ENCODE peak calls at places on chromosome 18, in four cellular contexts. X is iris pigment epithelial cell, A is uterus, U is AG10803. W is an unnamed sample.

GRCh38 chr18:35215026-35215425 is 25.8 kb upstream of the ZNF397 start:
- DNase-seq in U (no peak), X (no peak), A (no peak), W (no peak)

GRCh38 chr18:35322486-35323258 is 21.5 kb downstream of the ZNF24 start:
- DNase-seq in X (no peak), U (no peak), A (no peak), W (no peak)

GRCh38 chr18:49162226-49162848 is 211.6 kb upstream of the SMAD7 start:
- DNase-seq in X (no peak), U (no peak), A (no peak), W (no peak)

GRCh38 chr18:55544028-55544427 is 44.0 kb downstream of the TCF4 start:
- DNase-seq in A (no peak), U (no peak), X (no peak), W (no peak)

GRCh38 chr18:62325806-62326645 is 916 bp downstream of the TNFRSF11A start:
- DNase-seq in X (no peak), U (peak; percentile 1), A (no peak), W (no peak)

GRCh38 chr18:8895987-8896619 is 190.7 kb downstream of the MTCL1 start:
- DNase-seq in U (peak; percentile 99), X (peak; percentile 67), A (no peak), W (no peak)

GRCh38 chr18:51361130-51361860 is 163.8 kb upstream of the MEX3C start:
- DNase-seq in X (no peak), U (no peak), A (no peak), W (peak; percentile 25)

GRCh38 chr18:47919916-47920315 is 10.5 kb downstream of the SMAD2 start:
- DNase-seq in U (no peak), A (no peak), X (no peak), W (no peak)

GRCh38 chr18:74598350-74599001 is 806 bp downstream of the ZNF407 start:
- DNase-seq in X (peak; percentile 59), U (peak; percentile 17), A (peak; percentile 34), W (peak; percentile 34)

GRCh38 chr18:13258792-13259385 is 40.3 kb downstream of the LDLRAD4 start:
- DNase-seq in U (peak; percentile 50), X (no peak), A (no peak), W (no peak)

GRCh38 chr18:11387880-11388279 is 221.5 kb upstream of the SLC35G4 start:
- DNase-seq in A (no peak), X (peak; percentile 18), U (peak; percentile 37), W (peak; percentile 54)

GRCh38 chr18:62485684-62486083 is 37.1 kb upstream of the ZCCHC2 start:
- DNase-seq in A (peak; percentile 23), U (peak; percentile 62), X (peak; percentile 93), W (no peak)

GRCh38 chr18:37261988-37262387 is 303.6 kb downstream of the CELF4 start:
- DNase-seq in U (no peak), A (no peak), X (no peak), W (no peak)

GRCh38 chr18:49464718-49465598 is 4.5 kb upstream of the DYM start:
- DNase-seq in X (peak; percentile 26), U (no peak), A (no peak), W (no peak)

GRCh38 chr18:48052845-48053244 is 122.4 kb upstream of the SMAD2 start:
- DNase-seq in U (no peak), A (no peak), X (no peak), W (no peak)

GRCh38 chr18:31741096-31741735 is 19.5 kb downstream of the SLC25A52 start:
- DNase-seq in A (peak; percentile 42), X (peak; percentile 25), U (peak; percentile 33), W (no peak)

GRCh38 chr18:62781893-62782292 is 66.6 kb downstream of the PHLPP1 start:
- DNase-seq in X (peak; percentile 95), A (peak; percentile 88), U (peak; percentile 98), W (peak; percentile 58)

GRCh38 chr18:55452123-55452611 is 135.8 kb downstream of the TCF4 start:
- DNase-seq in X (no peak), U (peak; percentile 72), A (peak; percentile 31), W (peak; percentile 29)

GRCh38 chr18:79577451-79578395 is 101.9 kb upstream of the CTDP1 start:
- DNase-seq in A (peak; percentile 75), X (peak; percentile 58), U (no peak), W (no peak)

GRCh38 chr18:23924813-23925212 is 89.7 kb upstream of the TTC39C start:
- DNase-seq in X (peak; percentile 49), U (peak; percentile 80), A (no peak), W (no peak)

GRCh38 chr18:12906119-12906518 is 22.1 kb upstream of the PTPN2 start:
- DNase-seq in A (no peak), X (no peak), U (no peak), W (no peak)

GRCh38 chr18:79518028-79518682 is 122.4 kb downstream of the NFATC1 start:
- DNase-seq in X (no peak), U (no peak), A (no peak), W (no peak)

GRCh38 chr18:45517181-45517741 is 98.0 kb upstream of the SLC14A2 start:
- DNase-seq in X (peak; percentile 39), A (peak; percentile 43), U (peak; percentile 79), W (peak; percentile 67)

GRCh38 chr18:27652480-27653121 is 467.5 kb upstream of the CHST9 start:
- DNase-seq in X (peak; percentile 4), U (no peak), A (no peak), W (no peak)

GRCh38 chr18:72470391-72470790 is 73.8 kb downstream of the CBLN2 start:
- DNase-seq in X (peak; percentile 1), A (no peak), U (peak; percentile 26), W (no peak)

GRCh38 chr18:63949068-63949737 is at the start of gene HMSD:
- DNase-seq in A (no peak), U (peak; percentile 22), X (peak; percentile 37), W (no peak)

GRCh38 chr18:13548944-13549878 is 177.1 kb downstream of the FAM210A start:
- DNase-seq in X (no peak), A (no peak), U (no peak), W (no peak)

GRCh38 chr18:25168011-25168410 is 184.0 kb downstream of the ZNF521 start:
- DNase-seq in U (no peak), X (no peak), A (no peak), W (no peak)

GRCh38 chr18:7878265-7879173 is 311.4 kb downstream of the PTPRM start:
- DNase-seq in A (no peak), U (no peak), X (peak; percentile 18), W (no peak)

GRCh38 chr18:1663879-1664705 is 759.4 kb downstream of the ADCYAP1 start:
- DNase-seq in X (peak; percentile 14), U (peak; percentile 22), A (no peak), W (peak; percentile 14)

GRCh38 chr18:77067315-77068061 is 65.1 kb downstream of the MBP start:
- DNase-seq in U (peak; percentile 80), X (peak; percentile 99), A (peak; percentile 74), W (peak; percentile 74)

GRCh38 chr18:13268035-13268700 is 49.6 kb downstream of the LDLRAD4 start:
- DNase-seq in A (peak; percentile 42), X (peak; percentile 53), U (peak; percentile 64), W (no peak)

GRCh38 chr18:3221496-3221895 is 1.7 kb upstream of the MYOM1 start:
- DNase-seq in A (no peak), U (no peak), X (no peak), W (no peak)

GRCh38 chr18:63850010-63850409 is 37.5 kb upstream of the SERPINB2 start:
- DNase-seq in X (peak; percentile 20), A (no peak), U (peak; percentile 51), W (no peak)

GRCh38 chr18:23468753-23469459 is 15.8 kb downstream of the RIOK3 start:
- DNase-seq in A (no peak), U (no peak), X (no peak), W (no peak)

GRCh38 chr18:59864446-59864764 is 35.4 kb upstream of the PMAIP1 start:
- DNase-seq in U (no peak), A (no peak), X (no peak), W (no peak)

GRCh38 chr18:63157293-63158011 is 162.1 kb downstream of the BCL2 start:
- DNase-seq in U (no peak), A (no peak), X (no peak), W (peak; percentile 60)

W was measured in gastrocnemius medialis.